ENCODE peak calls at places on chromosomes 16 and 17, in nine cellular contexts. One of them, this sample, is unnamed.

GRCh38 chr17:32323784-32324590 is 18.0 kb downstream of the C17orf75 start:
- DNase-seq in H1: no peak
- DNase-seq in nephron progenitor cell: no peak
- DNase-seq in PC-9: no peak
- DNase-seq in neural progenitor cell: peak
- DNase-seq in cardiac muscle cell: no peak
- DNase-seq in ovary: no peak
- DNase-seq in GM13977: no peak
- DNase-seq in GM06990: peak
- DNase-seq in this sample: no peak

GRCh38 chr17:80931421-80932265 is 60.0 kb upstream of the CHMP6 start:
- DNase-seq in H1: peak
- DNase-seq in nephron progenitor cell: no peak
- DNase-seq in PC-9: no peak
- DNase-seq in neural progenitor cell: peak
- DNase-seq in cardiac muscle cell: peak
- DNase-seq in ovary: peak
- DNase-seq in GM13977: no peak
- DNase-seq in GM06990: no peak
- DNase-seq in this sample: no peak

GRCh38 chr17:54948380-54948779 is 20.1 kb downstream of the COX11 start:
- DNase-seq in H1: no peak
- DNase-seq in nephron progenitor cell: no peak
- DNase-seq in PC-9: peak
- DNase-seq in neural progenitor cell: no peak
- DNase-seq in cardiac muscle cell: no peak
- DNase-seq in ovary: no peak
- DNase-seq in GM13977: no peak
- DNase-seq in GM06990: no peak
- DNase-seq in this sample: no peak

GRCh38 chr16:7614022-7614795 is 281.6 kb downstream of the RBFOX1 start:
- DNase-seq in H1: no peak
- DNase-seq in nephron progenitor cell: peak
- DNase-seq in PC-9: no peak
- DNase-seq in neural progenitor cell: no peak
- DNase-seq in cardiac muscle cell: no peak
- DNase-seq in ovary: no peak
- DNase-seq in GM13977: no peak
- DNase-seq in GM06990: no peak
- DNase-seq in this sample: no peak

GRCh38 chr17:45440161-45440859 is 7.6 kb upstream of the ARHGAP27 start:
- DNase-seq in H1: no peak
- DNase-seq in nephron progenitor cell: no peak
- DNase-seq in PC-9: peak
- DNase-seq in neural progenitor cell: no peak
- DNase-seq in cardiac muscle cell: no peak
- DNase-seq in ovary: no peak
- DNase-seq in GM13977: peak
- DNase-seq in GM06990: no peak
- DNase-seq in this sample: no peak

GRCh38 chr16:27690604-27691003 is 140.7 kb downstream of the KATNIP start:
- DNase-seq in H1: peak
- DNase-seq in nephron progenitor cell: peak
- DNase-seq in PC-9: peak
- DNase-seq in neural progenitor cell: peak
- DNase-seq in cardiac muscle cell: no peak
- DNase-seq in ovary: no peak
- DNase-seq in GM13977: peak
- DNase-seq in GM06990: no peak
- DNase-seq in this sample: no peak

GRCh38 chr16:24800586-24800985 is 45.2 kb upstream of the SLC5A11 start:
- DNase-seq in H1: no peak
- DNase-seq in nephron progenitor cell: no peak
- DNase-seq in PC-9: peak
- DNase-seq in neural progenitor cell: no peak
- DNase-seq in cardiac muscle cell: peak
- DNase-seq in ovary: no peak
- DNase-seq in GM13977: no peak
- DNase-seq in GM06990: no peak
- DNase-seq in this sample: no peak

GRCh38 chr16:585351-585750 is 4.5 kb upstream of the RAB40C start:
- DNase-seq in H1: no peak
- DNase-seq in nephron progenitor cell: no peak
- DNase-seq in PC-9: peak
- DNase-seq in neural progenitor cell: peak
- DNase-seq in cardiac muscle cell: no peak
- DNase-seq in ovary: peak
- DNase-seq in GM13977: no peak
- DNase-seq in GM06990: no peak
- DNase-seq in this sample: no peak

GRCh38 chr16:4915226-4915761 is 21.7 kb downstream of the PPL start:
- DNase-seq in H1: no peak
- DNase-seq in nephron progenitor cell: no peak
- DNase-seq in PC-9: peak
- DNase-seq in neural progenitor cell: no peak
- DNase-seq in cardiac muscle cell: no peak
- DNase-seq in ovary: no peak
- DNase-seq in GM13977: no peak
- DNase-seq in GM06990: no peak
- DNase-seq in this sample: no peak

GRCh38 chr16:55273356-55273755 is 50.6 kb upstream of the IRX6 start:
- DNase-seq in H1: no peak
- DNase-seq in nephron progenitor cell: no peak
- DNase-seq in PC-9: no peak
- DNase-seq in neural progenitor cell: no peak
- DNase-seq in cardiac muscle cell: no peak
- DNase-seq in ovary: no peak
- DNase-seq in GM13977: no peak
- DNase-seq in GM06990: no peak
- DNase-seq in this sample: no peak

GRCh38 chr16:8656376-8656775 is 18.0 kb upstream of the ABAT start:
- DNase-seq in H1: no peak
- DNase-seq in nephron progenitor cell: no peak
- DNase-seq in PC-9: no peak
- DNase-seq in neural progenitor cell: no peak
- DNase-seq in cardiac muscle cell: no peak
- DNase-seq in ovary: no peak
- DNase-seq in GM13977: no peak
- DNase-seq in GM06990: no peak
- DNase-seq in this sample: no peak

GRCh38 chr16:23072084-23072599 is 77.1 kb downstream of the USP31 start:
- DNase-seq in H1: no peak
- DNase-seq in nephron progenitor cell: no peak
- DNase-seq in PC-9: peak
- DNase-seq in neural progenitor cell: no peak
- DNase-seq in cardiac muscle cell: no peak
- DNase-seq in ovary: peak
- DNase-seq in GM13977: no peak
- DNase-seq in GM06990: no peak
- DNase-seq in this sample: no peak

DNA sequence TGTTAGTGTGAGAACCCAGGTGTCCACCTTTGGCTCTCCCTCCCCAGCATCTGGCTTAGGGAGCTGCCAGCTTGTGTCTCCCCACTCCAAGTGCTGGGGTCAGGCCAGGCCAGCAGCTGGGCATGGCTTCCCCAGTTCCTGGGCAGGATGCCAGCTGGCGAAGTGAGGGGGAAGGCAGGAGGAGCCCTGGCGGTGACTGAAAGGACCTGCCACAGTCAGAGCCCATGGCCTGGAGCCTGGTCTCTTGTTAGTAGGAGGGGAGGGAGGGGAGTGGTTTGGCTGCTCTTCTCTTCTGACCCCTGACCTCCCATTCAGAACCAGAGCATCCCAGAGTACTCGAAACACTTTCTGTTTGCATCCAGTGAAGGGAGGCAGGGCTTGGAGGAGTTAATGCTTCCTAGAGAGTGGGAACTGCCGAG is 586 bp downstream of the CHD3 start:
- DNase-seq in H1: no peak
- DNase-seq in nephron progenitor cell: peak
- DNase-seq in PC-9: peak
- DNase-seq in neural progenitor cell: peak
- DNase-seq in cardiac muscle cell: peak
- DNase-seq in ovary: peak
- DNase-seq in GM13977: no peak
- DNase-seq in GM06990: no peak
- DNase-seq in this sample: no peak
- TF ChIP-seq CTCF in H1: peak
- TF ChIP-seq CTCF in nephron progenitor cell: no peak
- TF ChIP-seq CTCF in PC-9: peak
- TF ChIP-seq CTCF in neural progenitor cell: peak
- TF ChIP-seq CTCF in cardiac muscle cell: peak
- TF ChIP-seq CTCF in ovary: peak
- TF ChIP-seq CTCF in GM13977: no peak
- TF ChIP-seq CTCF in GM06990: no peak
- TF ChIP-seq CTCF in this sample: no peak

GRCh38 chr16:85449195-85449884 is 163.8 kb upstream of the GSE1 start:
- DNase-seq in H1: no peak
- DNase-seq in nephron progenitor cell: no peak
- DNase-seq in PC-9: no peak
- DNase-seq in neural progenitor cell: no peak
- DNase-seq in cardiac muscle cell: no peak
- DNase-seq in ovary: no peak
- DNase-seq in GM13977: no peak
- DNase-seq in GM06990: no peak
- DNase-seq in this sample: no peak
- TF ChIP-seq CTCF in H1: no peak
- TF ChIP-seq CTCF in nephron progenitor cell: no peak
- TF ChIP-seq CTCF in PC-9: no peak
- TF ChIP-seq CTCF in neural progenitor cell: no peak
- TF ChIP-seq CTCF in cardiac muscle cell: no peak
- TF ChIP-seq CTCF in ovary: no peak
- TF ChIP-seq CTCF in GM13977: no peak
- TF ChIP-seq CTCF in GM06990: no peak
- TF ChIP-seq CTCF in this sample: no peak

DNA sequence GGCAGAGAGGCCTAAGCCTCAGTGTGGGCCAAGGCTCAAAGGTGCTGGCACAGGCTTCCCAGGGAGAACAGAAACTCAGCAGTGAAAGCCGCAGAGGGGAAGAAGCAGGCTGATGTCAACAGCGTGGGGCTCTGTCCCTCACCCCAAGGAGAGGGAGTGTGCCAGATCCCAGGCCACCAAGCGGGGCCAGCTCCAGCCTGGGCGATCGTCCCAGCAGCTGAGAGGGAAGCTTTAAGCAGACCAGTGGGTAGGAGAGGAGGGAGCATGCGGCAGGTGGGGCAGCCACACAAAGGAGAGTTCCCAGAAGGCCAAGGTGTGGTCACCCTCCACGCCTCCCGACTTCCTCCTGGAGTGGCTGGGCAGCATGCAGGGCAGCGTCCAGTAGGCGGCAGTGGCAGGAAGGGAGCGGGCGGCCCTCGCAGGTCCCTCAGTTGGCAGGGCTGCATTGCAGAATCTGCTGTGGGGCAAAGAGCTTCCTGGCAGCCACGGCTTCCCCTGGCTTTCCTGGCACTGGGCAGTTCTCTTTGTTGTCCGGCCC is 6.0 kb downstream of the SYNGR2 start:
- DNase-seq in H1: no peak
- DNase-seq in nephron progenitor cell: no peak
- DNase-seq in PC-9: peak
- DNase-seq in neural progenitor cell: no peak
- DNase-seq in cardiac muscle cell: no peak
- DNase-seq in ovary: peak
- DNase-seq in GM13977: no peak
- DNase-seq in GM06990: no peak
- DNase-seq in this sample: no peak
- TF ChIP-seq CTCF in H1: no peak
- TF ChIP-seq CTCF in nephron progenitor cell: no peak
- TF ChIP-seq CTCF in PC-9: peak
- TF ChIP-seq CTCF in neural progenitor cell: no peak
- TF ChIP-seq CTCF in cardiac muscle cell: no peak
- TF ChIP-seq CTCF in ovary: peak
- TF ChIP-seq CTCF in GM13977: no peak
- TF ChIP-seq CTCF in GM06990: peak
- TF ChIP-seq CTCF in this sample: no peak

GRCh38 chr16:72113616-72113945 is 19.9 kb downstream of the DHX38 start:
- DNase-seq in H1: no peak
- DNase-seq in nephron progenitor cell: no peak
- DNase-seq in PC-9: no peak
- DNase-seq in neural progenitor cell: no peak
- DNase-seq in cardiac muscle cell: no peak
- DNase-seq in ovary: no peak
- DNase-seq in GM13977: no peak
- DNase-seq in GM06990: no peak
- DNase-seq in this sample: no peak
- TF ChIP-seq CTCF in H1: no peak
- TF ChIP-seq CTCF in nephron progenitor cell: no peak
- TF ChIP-seq CTCF in PC-9: no peak
- TF ChIP-seq CTCF in neural progenitor cell: no peak
- TF ChIP-seq CTCF in cardiac muscle cell: no peak
- TF ChIP-seq CTCF in ovary: no peak
- TF ChIP-seq CTCF in GM13977: no peak
- TF ChIP-seq CTCF in GM06990: no peak
- TF ChIP-seq CTCF in this sample: no peak

This sample was measured in activated B cell treated with CpG ODN at 0.5 μM for 24 hours.